ENCODE peak calls at places on chromosome 6, in eight cellular contexts. N is activated CD4-positive, alpha-beta T cell treated with anti-CD3 and anti-CD28 coated beads, Interleukin-2, amount 10 ng/mL, durations not matched to agents 7 days and 5 days; M is NCI-H2029 treated with DMSO at 0.1 percent for 48 hours; H is left cardiac atrium; W is NCI-H1694 treated with DMSO at 0.1 percent for 48 hours; V is natural killer cell; S is activated T-cell treated with anti-CD3 and anti-CD28 coated beads for 1 hour; A is cardiac fibroblast. C is an unnamed sample.
A peak's percentile ranks its signal among the peaks of the same experiment; 100 is the strongest.

GRCh38 chr6:52990342-52990741 is 4.7 kb downstream of the GSTA4 start:
- DNase-seq in N (no peak), M (no peak), H (no peak), W (no peak), V (no peak), S (no peak), A (peak; percentile 44), C (no peak)

GRCh38 chr6:21767891-21768659 is 174.5 kb downstream of the SOX4 start:
- DNase-seq in N (no peak), M (no peak), H (no peak), W (no peak), V (no peak), S (no peak), A (peak; percentile 87), C (no peak)

GRCh38 chr6:14887986-14888574 is 357.8 kb upstream of the JARID2 start:
- DNase-seq in N (no peak), M (no peak), H (no peak), W (no peak), V (no peak), S (no peak), A (no peak), C (no peak)

GRCh38 chr6:47079638-47080037 is 37.5 kb upstream of the ADGRF1 start:
- DNase-seq in N (no peak), M (no peak), H (no peak), W (no peak), V (no peak), S (no peak), A (peak; percentile 16), C (no peak)

GRCh38 chr6:137323860-137324259 is 104.7 kb upstream of the IFNGR1 start:
- DNase-seq in N (no peak), M (no peak), H (no peak), W (no peak), V (no peak), S (no peak), A (no peak), C (no peak)

GRCh38 chr6:143176090-143177021 is 115.7 kb downstream of the AIG1 start:
- DNase-seq in N (no peak), M (no peak), H (no peak), W (no peak), V (no peak), S (no peak), A (peak; percentile 89), C (no peak)

GRCh38 chr6:132483779-132484679 is 28.9 kb downstream of the STX7 start:
- DNase-seq in N (peak; percentile 73), M (peak; percentile 28), H (no peak), W (peak; percentile 57), V (no peak), S (peak; percentile 16), A (peak; percentile 83), C (peak; percentile 11)

GRCh38 chr6:143677891-143678737 is at the start of gene PHACTR2:
- DNase-seq in N (peak; percentile 40), M (no peak), H (peak; percentile 84), W (no peak), V (peak; percentile 22), S (peak; percentile 19), A (peak; percentile 87), C (peak; percentile 33)

GRCh38 chr6:89934685-89935366 is 40.6 kb downstream of the GJA10 start:
- DNase-seq in N (no peak), M (no peak), H (no peak), W (no peak), V (no peak), S (no peak), A (no peak), C (no peak)

GRCh38 chr6:44264154-44265002 is 973 bp downstream of the NFKBIE start:
- DNase-seq in N (peak; percentile 45), M (no peak), H (no peak), W (no peak), V (peak; percentile 46), S (no peak), A (peak; percentile 18), C (no peak)

GRCh38 chr6:141347075-141347474 is 785.6 kb upstream of the GJE1 start:
- DNase-seq in N (no peak), M (no peak), H (no peak), W (no peak), V (no peak), S (no peak), A (no peak), C (no peak)

GRCh38 chr6:117555882-117556498 is 46.3 kb downstream of the GOPC start:
- DNase-seq in N (peak; percentile 60), M (peak; percentile 52), H (peak; percentile 31), W (peak; percentile 31), V (peak; percentile 42), S (peak; percentile 57), A (peak; percentile 70), C (peak; percentile 56)

GRCh38 chr6:31660224-31660997 is at the start of gene C6orf47:
- DNase-seq in N (peak; percentile 79), M (peak; percentile 26), H (peak; percentile 93), W (peak; percentile 45), V (peak; percentile 75), S (peak; percentile 70), A (peak; percentile 78), C (peak; percentile 59)

GRCh38 chr6:317068-317451 is 24.8 kb downstream of the DUSP22 start:
- DNase-seq in N (no peak), M (no peak), H (no peak), W (no peak), V (no peak), S (no peak), A (no peak), C (no peak)

GRCh38 chr6:22024973-22025467 is 271.8 kb downstream of the PRL start:
- DNase-seq in N (no peak), M (no peak), H (no peak), W (no peak), V (no peak), S (no peak), A (no peak), C (no peak)

GRCh38 chr6:33914519-33915120 is 110.8 kb upstream of the MLN start:
- DNase-seq in N (peak; percentile 48), M (no peak), H (no peak), W (no peak), V (no peak), S (peak; percentile 27), A (no peak), C (no peak)

GRCh38 chr6:129186988-129187387 is 304.1 kb downstream of the LAMA2 start:
- DNase-seq in N (no peak), M (no peak), H (no peak), W (no peak), V (no peak), S (no peak), A (peak; percentile 94), C (no peak)

GRCh38 chr6:4973972-4974885 is 29.6 kb downstream of the RPP40 start:
- DNase-seq in N (no peak), M (peak; percentile 73), H (peak; percentile 25), W (no peak), V (no peak), S (no peak), A (peak; percentile 10), C (no peak)

GRCh38 chr6:165962361-165962760 is 205.3 kb downstream of the TBXT start:
- DNase-seq in N (no peak), M (no peak), H (no peak), W (no peak), V (no peak), S (no peak), A (no peak), C (no peak)

GRCh38 chr6:164753517-164753916 is 555.9 kb downstream of the C6orf118 start:
- DNase-seq in N (no peak), M (no peak), H (no peak), W (no peak), V (no peak), S (no peak), A (peak; percentile 34), C (no peak)

GRCh38 chr6:135535989-135536414 is 38.5 kb upstream of the AHI1 start:
- DNase-seq in N (peak; percentile 37), M (no peak), H (no peak), W (peak; percentile 30), V (no peak), S (no peak), A (peak; percentile 90), C (no peak)

GRCh38 chr6:26327450-26328264 is 37.3 kb upstream of the BTN3A2 start:
- DNase-seq in N (peak; percentile 57), M (peak; percentile 44), H (no peak), W (peak; percentile 88), V (no peak), S (peak; percentile 35), A (peak; percentile 93), C (peak; percentile 34)

GRCh38 chr6:71733970-71734899 is 152.1 kb upstream of the RIMS1 start:
- DNase-seq in N (no peak), M (no peak), H (no peak), W (no peak), V (no peak), S (no peak), A (peak; percentile 19), C (no peak)

GRCh38 chr6:145096846-145097245 is 638.5 kb downstream of the EPM2A start:
- DNase-seq in N (no peak), M (no peak), H (no peak), W (no peak), V (no peak), S (no peak), A (no peak), C (no peak)

GRCh38 chr6:12522347-12522746 is 194.2 kb upstream of the PHACTR1 start:
- DNase-seq in N (no peak), M (no peak), H (no peak), W (no peak), V (no peak), S (no peak), A (peak; percentile 18), C (no peak)

GRCh38 chr6:43938178-43939101 is 168.4 kb downstream of the VEGFA start:
- DNase-seq in N (no peak), M (no peak), H (no peak), W (no peak), V (no peak), S (no peak), A (no peak), C (no peak)

GRCh38 chr6:148240463-148240845 is 102.2 kb upstream of the SASH1 start:
- DNase-seq in N (no peak), M (no peak), H (peak; percentile 46), W (no peak), V (no peak), S (no peak), A (peak; percentile 79), C (no peak)

GRCh38 chr6:13256614-13257013 is 71.7 kb downstream of the TBC1D7 start:
- DNase-seq in N (no peak), M (no peak), H (no peak), W (no peak), V (no peak), S (no peak), A (no peak), C (no peak)

GRCh38 chr6:56833873-56834272 is 121.0 kb upstream of the BEND6 start:
- DNase-seq in N (no peak), M (no peak), H (no peak), W (no peak), V (no peak), S (no peak), A (no peak), C (no peak)

GRCh38 chr6:107116328-107116892 is 1.1 kb upstream of the BEND3 start:
- DNase-seq in N (peak; percentile 24), M (no peak), H (peak; percentile 26), W (peak; percentile 36), V (no peak), S (no peak), A (peak; percentile 25), C (no peak)

GRCh38 chr6:51350308-51350904 is 531.7 kb downstream of the TFAP2B start:
- DNase-seq in N (no peak), M (no peak), H (no peak), W (no peak), V (no peak), S (no peak), A (peak; percentile 3), C (no peak)

GRCh38 chr6:95119927-95120326 is 457.4 kb upstream of the MANEA start:
- DNase-seq in N (no peak), M (no peak), H (no peak), W (no peak), V (no peak), S (no peak), A (no peak), C (no peak)

GRCh38 chr6:100472674-100473073 is 8.0 kb upstream of the SIM1 start:
- DNase-seq in N (no peak), M (no peak), H (no peak), W (no peak), V (no peak), S (no peak), A (peak; percentile 43), C (no peak)

GRCh38 chr6:133568970-133569889 is 319.7 kb upstream of the TCF21 start:
- DNase-seq in N (peak; percentile 49), M (no peak), H (peak; percentile 33), W (peak; percentile 89), V (no peak), S (no peak), A (peak; percentile 95), C (no peak)